ENCODE peak calls at places on chromosomes 2 and 18, in five cellular contexts. L, Y, S, H and N are unnamed samples.

GRCh38 chr18:45765740-45766139 is 41.8 kb downstream of the SLC14A1 start:
- DNase-seq in L (no peak), Y (no peak), S (no peak), H (no peak), N (no peak)

GRCh38 chr2:172736419-172737174 is 952 bp downstream of the RAPGEF4 start:
- DNase-seq in L (no peak), Y (peak), S (no peak), H (no peak), N (no peak)

GRCh38 chr2:97718051-97718882 is 4.9 kb downstream of the ZAP70 start:
- DNase-seq in L (peak), Y (no peak), S (peak), H (no peak), N (peak)

GRCh38 chr18:79385749-79386341 is 9.9 kb upstream of the NFATC1 start:
- DNase-seq in L (no peak), Y (no peak), S (no peak), H (no peak), N (no peak)

GRCh38 chr2:172943563-172943962 is 132.1 kb upstream of the MAP3K20 start:
- DNase-seq in L (no peak), Y (no peak), S (no peak), H (no peak), N (no peak)

GRCh38 chr2:72757177-72757775 is 68.6 kb downstream of the EXOC6B start:
- DNase-seq in L (no peak), Y (no peak), S (no peak), H (no peak), N (no peak)

GRCh38 chr18:66616523-66616983 is 12.7 kb upstream of the CDH19 start:
- DNase-seq in L (no peak), Y (peak), S (no peak), H (no peak), N (no peak)

GRCh38 chr2:17976871-17977746 is 98.6 kb downstream of the KCNS3 start:
- DNase-seq in L (no peak), Y (no peak), S (no peak), H (no peak), N (no peak)

GRCh38 chr18:26538524-26538923 is 9.8 kb downstream of the KCTD1 start:
- DNase-seq in L (no peak), Y (no peak), S (no peak), H (no peak), N (no peak)